ENCODE peak calls at places on chromosomes 6 and 20, in six cellular contexts. D is epithelial cell of esophagus; X is HFF-Myc; M is GM12865; B is H9; O is CD8-positive, alpha-beta T cell. E is an unnamed sample.
A peak's percentile ranks its signal among the peaks of the same experiment; 100 is the strongest.

GRCh38 chr6:142481466-142481865 is 179.7 kb downstream of the ADGRG6 start:
- DNase-seq in D (peak; percentile 27), X (no peak), M (no peak), B (no peak), O (no peak), E (no peak)

GRCh38 chr6:37303891-37304503 is 46.1 kb upstream of the TMEM217 start:
- DNase-seq in D (peak; percentile 64), X (peak; percentile 33), M (peak; percentile 45), B (no peak), O (no peak), E (peak; percentile 50)

GRCh38 chr6:93073811-93074210 is 345.5 kb downstream of the EPHA7 start:
- DNase-seq in D (no peak), X (no peak), M (no peak), B (no peak), O (no peak), E (no peak)

GRCh38 chr6:161031721-161032495 is 40.3 kb downstream of the MAP3K4 start:
- DNase-seq in D (peak; percentile 56), X (peak; percentile 17), M (no peak), B (no peak), O (no peak), E (no peak)

GRCh38 chr6:62441182-62441581 is 155.2 kb upstream of the KHDRBS2 start:
- DNase-seq in D (no peak), X (no peak), M (no peak), B (no peak), O (no peak), E (no peak)

GRCh38 chr20:31535298-31535697 is 21.1 kb downstream of the HM13 start:
- DNase-seq in D (no peak), X (no peak), M (no peak), B (no peak), O (no peak), E (no peak)

GRCh38 chr6:28742668-28743270 is 181.0 kb downstream of the TRIM27 start:
- DNase-seq in D (peak; percentile 76), X (peak; percentile 70), M (peak; percentile 76), B (peak; percentile 79), O (no peak), E (no peak)

GRCh38 chr6:161511455-161512159 is 237.7 kb upstream of the AGPAT4 start:
- DNase-seq in D (no peak), X (no peak), M (no peak), B (no peak), O (no peak), E (no peak)

GRCh38 chr6:156474507-156475120 is 302.6 kb upstream of the ARID1B start:
- DNase-seq in D (no peak), X (no peak), M (peak; percentile 3), B (no peak), O (no peak), E (peak; percentile 27)

GRCh38 chr20:32153771-32154170 is 44.3 kb downstream of the TM9SF4 start:
- DNase-seq in D (no peak), X (no peak), M (no peak), B (no peak), O (no peak), E (no peak)

GRCh38 chr6:70221025-70221714 is 81.7 kb downstream of the COL9A1 start:
- DNase-seq in D (peak; percentile 39), X (peak; percentile 4), M (peak; percentile 23), B (no peak), O (no peak), E (peak; percentile 50)

GRCh38 chr6:52834481-52834880 is 6.1 kb downstream of the GSTA5 start:
- DNase-seq in D (no peak), X (no peak), M (no peak), B (no peak), O (no peak), E (no peak)

GRCh38 chr6:157982580-157983438 is 1.1 kb downstream of the SYNJ2 start:
- DNase-seq in D (no peak), X (no peak), M (peak; percentile 35), B (no peak), O (no peak), E (no peak)

GRCh38 chr6:5624256-5624655 is 362.9 kb downstream of the FARS2 start:
- DNase-seq in D (no peak), X (no peak), M (no peak), B (no peak), O (no peak), E (no peak)

GRCh38 chr6:5622276-5623005 is 361.1 kb downstream of the FARS2 start:
- DNase-seq in D (no peak), X (no peak), M (no peak), B (no peak), O (no peak), E (no peak)

GRCh38 chr6:5623769-5624168 is 362.5 kb downstream of the FARS2 start:
- DNase-seq in D (no peak), X (no peak), M (no peak), B (no peak), O (no peak), E (no peak)

GRCh38 chr6:5617179-5617578 is 355.9 kb downstream of the FARS2 start:
- DNase-seq in D (no peak), X (no peak), M (no peak), B (no peak), O (no peak), E (no peak)

DNA sequence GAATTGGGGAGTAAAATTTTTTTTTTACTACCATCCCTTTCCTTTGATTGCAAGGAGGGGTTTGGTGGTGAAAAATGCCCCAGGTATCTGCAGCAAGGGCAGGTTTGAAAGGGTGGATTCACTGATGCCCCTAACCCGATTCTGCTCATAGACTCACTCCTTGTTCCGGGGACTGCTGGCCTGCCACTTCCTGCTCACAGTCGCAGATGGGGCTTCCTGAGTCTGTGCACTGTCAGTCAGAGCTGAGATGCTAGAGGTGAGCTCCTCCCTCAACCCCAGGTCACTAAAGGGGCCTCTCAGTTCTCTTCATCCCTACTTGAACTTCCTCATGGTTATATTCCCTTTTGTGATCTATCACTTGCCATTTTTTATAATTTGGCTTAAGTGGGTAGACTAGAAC is 357.9 kb downstream of the FARS2 start:
- DNase-seq in D (no peak), X (no peak), M (peak; percentile 66), B (no peak), O (peak; percentile 45), E (no peak)
- TF ChIP-seq CTCF in D (no peak), X (no peak), M (no peak), B (no peak), O (no peak), E (no peak)

GRCh38 chr20:44079968-44080560 is 106.9 kb downstream of the JPH2 start:
- DNase-seq in D (no peak), X (no peak), M (no peak), B (no peak), O (no peak), E (no peak)
- TF ChIP-seq CTCF in D (no peak), X (no peak), M (no peak), B (no peak), O (no peak), E (no peak)

GRCh38 chr20:688809-689208 is 13.2 kb upstream of the SCRT2 start:
- DNase-seq in D (peak; percentile 34), X (no peak), M (no peak), B (peak; percentile 72), O (no peak), E (no peak)
- TF ChIP-seq CTCF in D (no peak), X (no peak), M (no peak), B (peak; percentile 53), O (no peak), E (no peak)

GRCh38 chr6:2782356-2782708 is 17.1 kb downstream of the WRNIP1 start:
- DNase-seq in D (no peak), X (no peak), M (no peak), B (no peak), O (no peak), E (no peak)

GRCh38 chr6:2784061-2784460 is 18.9 kb downstream of the WRNIP1 start:
- DNase-seq in D (no peak), X (no peak), M (no peak), B (no peak), O (no peak), E (no peak)

GRCh38 chr6:2782825-2783187 is 17.6 kb downstream of the WRNIP1 start:
- DNase-seq in D (no peak), X (no peak), M (no peak), B (no peak), O (no peak), E (no peak)

GRCh38 chr6:2781685-2782355 is 16.6 kb downstream of the WRNIP1 start:
- DNase-seq in D (no peak), X (no peak), M (no peak), B (no peak), O (no peak), E (no peak)

GRCh38 chr6:2783188-2783957 is 18.2 kb downstream of the WRNIP1 start:
- DNase-seq in D (no peak), X (no peak), M (no peak), B (peak; percentile 73), O (no peak), E (no peak)
- TF ChIP-seq CTCF in D (peak; percentile 16), X (no peak), M (no peak), B (peak; percentile 44), O (no peak), E (no peak)

GRCh38 chr6:169521825-169522224 is 180.0 kb downstream of the WDR27 start:
- DNase-seq in D (no peak), X (no peak), M (no peak), B (no peak), O (no peak), E (no peak)

DNA sequence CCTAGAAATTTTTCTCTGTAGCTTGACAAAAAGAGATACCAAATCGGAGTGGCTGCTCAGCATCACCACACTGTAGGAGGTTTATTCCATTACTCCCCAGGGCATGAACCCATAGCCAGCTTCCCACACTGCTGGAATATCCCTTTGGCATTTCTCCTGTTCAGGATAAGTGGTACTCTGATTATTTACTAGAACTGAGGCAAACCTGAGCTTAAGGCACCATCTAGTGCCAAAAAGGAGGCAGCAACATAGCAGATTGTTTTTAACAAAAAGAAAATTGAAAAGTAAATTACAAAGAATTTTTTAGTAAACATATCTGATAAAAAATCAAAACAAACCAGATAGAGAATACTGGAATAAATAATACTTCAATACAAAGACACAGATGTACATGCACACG is 181.7 kb downstream of the WDR27 start:
- DNase-seq in D (peak; percentile 9), X (no peak), M (no peak), B (no peak), O (no peak), E (no peak)
- TF ChIP-seq CTCF in D (peak; percentile 30), X (peak; percentile 31), M (no peak), B (peak; percentile 56), O (no peak), E (no peak)

DNA sequence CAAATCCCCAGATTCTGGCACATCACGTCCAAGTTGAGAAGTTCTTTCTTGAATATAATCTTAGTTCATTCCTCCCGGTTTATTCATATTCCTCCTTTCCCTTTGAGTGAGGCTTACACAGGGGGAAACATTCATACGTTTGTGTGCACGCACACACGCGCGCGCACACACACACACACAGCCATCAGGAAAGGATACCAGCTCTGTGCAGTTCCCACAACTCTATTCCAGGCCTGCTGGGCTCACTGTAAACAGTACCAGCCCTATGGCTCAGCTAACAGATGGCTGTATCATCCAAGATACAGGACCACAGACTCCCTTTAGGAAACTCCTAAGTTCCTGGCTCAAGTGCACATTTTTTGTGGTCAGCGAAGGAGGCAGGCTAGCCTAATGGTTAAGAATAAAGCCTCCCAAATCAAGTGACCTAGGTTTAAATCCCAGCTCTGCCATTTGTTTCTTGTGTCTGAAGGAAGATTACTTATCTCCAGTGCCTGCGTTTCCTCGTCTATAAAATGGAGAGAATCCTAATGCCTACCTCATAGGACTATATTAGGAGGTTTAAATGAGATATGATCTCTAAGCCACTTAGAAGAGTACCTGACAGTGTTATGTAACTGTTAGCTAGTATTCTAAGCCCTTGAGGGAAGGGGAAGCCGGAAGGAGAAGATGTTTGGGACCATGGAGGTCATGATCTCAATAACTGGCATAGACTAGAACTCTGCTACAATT is 3.7 kb upstream of the TAF8 start:
- DNase-seq in D (peak; percentile 27), X (no peak), M (no peak), B (no peak), O (no peak), E (no peak)
- TF ChIP-seq CTCF in D (no peak), X (no peak), M (no peak), B (no peak), O (no peak), E (no peak)